ENCODE peak calls at places on chromosomes 3 and 15, in four cellular contexts. One of them, this sample, is unnamed.

GRCh38 chr3:194265505-194265892 is 85.6 kb downstream of the CPN2 start:
- DNase-seq in HepG2: no peak
- DNase-seq in WTC11: no peak
- DNase-seq in K562: no peak
- DNase-seq in this sample: no peak

GRCh38 chr15:45829336-45830153 is 194.7 kb downstream of the SQOR start:
- DNase-seq in HepG2: no peak
- DNase-seq in WTC11: peak
- DNase-seq in K562: no peak
- DNase-seq in this sample: no peak

GRCh38 chr15:94670436-94671034 is 439.2 kb downstream of the MCTP2 start:
- DNase-seq in HepG2: peak
- DNase-seq in WTC11: no peak
- DNase-seq in K562: peak
- DNase-seq in this sample: no peak

GRCh38 chr3:171457263-171458055 is 2.7 kb downstream of the TNIK start:
- DNase-seq in HepG2: no peak
- DNase-seq in WTC11: no peak
- DNase-seq in K562: no peak
- DNase-seq in this sample: no peak

GRCh38 chr3:169044341-169045113 is 619.0 kb downstream of the MECOM start:
- DNase-seq in HepG2: no peak
- DNase-seq in WTC11: no peak
- DNase-seq in K562: no peak
- DNase-seq in this sample: no peak

GRCh38 chr3:45145681-45146614 is at the start of gene CDCP1:
- DNase-seq in HepG2: no peak
- DNase-seq in WTC11: peak
- DNase-seq in K562: peak
- DNase-seq in this sample: no peak

GRCh38 chr3:34106879-34107278 is 308.4 kb downstream of the PDCD6IP start:
- DNase-seq in HepG2: no peak
- DNase-seq in WTC11: peak
- DNase-seq in K562: peak
- DNase-seq in this sample: peak

GRCh38 chr15:33737687-33738606 is 230.3 kb upstream of the CHRM5 start:
- DNase-seq in HepG2: peak
- DNase-seq in WTC11: peak
- DNase-seq in K562: peak
- DNase-seq in this sample: no peak

GRCh38 chr3:169505577-169506155 is 157.8 kb downstream of the MECOM start:
- DNase-seq in HepG2: peak
- DNase-seq in WTC11: peak
- DNase-seq in K562: peak
- DNase-seq in this sample: no peak

DNA sequence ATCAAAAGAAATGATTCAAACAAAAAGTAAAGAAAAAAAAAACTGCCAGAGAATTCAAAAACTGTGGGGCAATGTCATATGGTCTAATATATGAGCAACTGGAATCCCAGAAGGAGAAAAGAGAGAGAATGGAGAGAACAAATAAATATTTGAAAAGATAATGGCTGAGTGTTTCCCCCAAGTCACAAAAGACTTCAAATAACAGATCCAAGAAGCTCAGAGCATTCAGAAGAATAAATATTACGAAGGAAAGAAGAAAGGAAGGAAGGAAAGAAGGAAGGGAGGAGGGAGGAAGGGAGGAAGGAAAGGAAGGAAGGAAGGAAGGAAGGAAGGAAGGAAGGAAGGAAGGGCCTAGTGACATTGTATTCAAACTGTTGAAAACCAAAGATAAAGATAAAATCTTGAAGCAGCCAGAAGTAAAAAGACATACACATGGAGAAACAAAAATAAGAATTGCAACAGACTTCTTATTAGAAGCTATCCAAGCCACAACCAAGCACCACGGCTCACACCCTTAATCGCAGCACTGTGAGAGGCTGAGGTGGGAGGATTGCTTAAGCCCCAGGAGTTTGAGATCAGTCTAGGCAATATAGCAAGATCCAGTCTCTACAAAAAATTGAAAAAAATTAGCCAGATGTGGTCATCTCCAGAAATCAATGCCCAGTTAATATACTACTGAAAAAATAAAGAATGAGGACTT is 118.9 kb upstream of the IGSF10 start:
- DNase-seq in HepG2: no peak
- DNase-seq in WTC11: no peak
- DNase-seq in K562: peak
- DNase-seq in this sample: no peak
- TF ChIP-seq CREM in HepG2: no peak
- TF ChIP-seq CREM in WTC11: no peak
- TF ChIP-seq CREM in K562: no peak
- TF ChIP-seq CREM in this sample: no peak

GRCh38 chr3:63966871-63967270 is 54.7 kb upstream of the SCAANT1 start:
- DNase-seq in HepG2: no peak
- DNase-seq in WTC11: no peak
- DNase-seq in K562: no peak
- DNase-seq in this sample: no peak
- TF ChIP-seq CREM in HepG2: no peak
- TF ChIP-seq CREM in WTC11: no peak
- TF ChIP-seq CREM in K562: no peak
- TF ChIP-seq CREM in this sample: no peak

DNA sequence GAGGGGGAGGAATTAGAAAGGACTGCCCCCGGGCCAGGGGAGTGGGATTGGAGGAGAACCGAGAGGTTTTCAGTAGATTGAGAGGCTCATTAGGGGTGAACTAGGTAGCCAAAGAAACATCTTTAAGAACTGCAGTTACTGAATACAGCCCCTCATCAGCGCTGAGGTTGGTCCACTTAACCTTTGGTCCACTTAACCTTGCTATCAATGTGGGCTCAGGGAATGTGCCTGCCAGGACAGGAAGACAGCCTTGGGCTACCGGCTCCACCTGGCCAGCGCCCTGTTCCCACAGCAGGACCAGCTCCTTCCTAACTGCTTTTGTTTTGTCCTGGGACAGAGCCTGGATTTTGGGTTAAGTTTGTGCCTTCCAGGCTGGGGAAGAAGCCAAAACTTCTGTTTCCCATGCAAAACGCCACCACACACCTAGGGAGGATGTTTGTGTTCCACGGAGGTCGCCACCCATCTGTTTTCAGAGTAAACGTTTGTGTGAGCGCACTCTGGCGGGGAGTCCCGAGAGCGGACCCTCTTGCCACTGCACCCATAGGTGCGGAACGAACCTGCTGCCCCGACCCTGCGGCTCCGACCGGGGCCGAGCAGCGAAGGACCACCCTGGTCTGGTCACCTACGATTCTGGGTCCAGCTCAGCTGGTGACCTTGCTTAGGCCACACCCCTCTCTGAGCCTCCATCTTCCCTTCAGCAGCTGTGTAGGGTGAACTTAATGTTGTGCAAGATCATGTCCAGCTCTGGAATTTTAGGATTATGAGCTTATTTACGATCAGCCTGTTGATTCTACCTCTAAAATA is 107.4 kb downstream of the VGLL4 start:
- DNase-seq in HepG2: peak
- DNase-seq in WTC11: no peak
- DNase-seq in K562: peak
- DNase-seq in this sample: no peak
- TF ChIP-seq CREM in HepG2: no peak
- TF ChIP-seq CREM in WTC11: no peak
- TF ChIP-seq CREM in K562: no peak
- TF ChIP-seq CREM in this sample: no peak

DNA sequence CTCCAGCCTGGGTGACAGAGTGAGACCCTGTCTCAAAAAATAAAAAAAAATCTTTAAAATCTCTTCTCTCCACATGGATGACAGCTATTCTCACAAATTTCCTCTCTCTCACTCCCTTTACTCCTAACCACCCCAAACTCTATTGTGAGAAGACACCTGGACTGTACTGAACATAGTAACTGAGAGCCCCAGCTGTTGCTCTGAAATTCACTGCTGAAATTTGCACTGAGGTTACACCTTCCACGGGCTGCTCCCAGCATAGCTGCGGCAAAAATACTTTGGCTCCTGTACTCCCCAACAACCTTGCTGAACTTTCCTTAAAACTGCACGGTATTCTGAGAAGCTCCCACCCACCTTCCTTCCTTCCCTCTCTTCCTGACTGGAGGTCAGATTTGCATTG is 4.4 kb upstream of the PCCB start:
- DNase-seq in HepG2: no peak
- DNase-seq in WTC11: no peak
- DNase-seq in K562: no peak
- DNase-seq in this sample: no peak
- TF ChIP-seq CREM in HepG2: no peak
- TF ChIP-seq CREM in WTC11: no peak
- TF ChIP-seq CREM in K562: no peak
- TF ChIP-seq CREM in this sample: no peak

GRCh38 chr15:80613762-80614365 is 81.2 kb upstream of the ABHD17C start:
- DNase-seq in HepG2: no peak
- DNase-seq in WTC11: no peak
- DNase-seq in K562: no peak
- DNase-seq in this sample: no peak

GRCh38 chr15:80618666-80619481 is 76.2 kb upstream of the ABHD17C start:
- DNase-seq in HepG2: no peak
- DNase-seq in WTC11: no peak
- DNase-seq in K562: no peak
- DNase-seq in this sample: no peak

GRCh38 chr15:80615361-80615736 is 79.8 kb upstream of the ABHD17C start:
- DNase-seq in HepG2: no peak
- DNase-seq in WTC11: no peak
- DNase-seq in K562: no peak
- DNase-seq in this sample: no peak

GRCh38 chr15:80614711-80615360 is 80.3 kb upstream of the ABHD17C start:
- DNase-seq in HepG2: no peak
- DNase-seq in WTC11: no peak
- DNase-seq in K562: no peak
- DNase-seq in this sample: no peak

DNA sequence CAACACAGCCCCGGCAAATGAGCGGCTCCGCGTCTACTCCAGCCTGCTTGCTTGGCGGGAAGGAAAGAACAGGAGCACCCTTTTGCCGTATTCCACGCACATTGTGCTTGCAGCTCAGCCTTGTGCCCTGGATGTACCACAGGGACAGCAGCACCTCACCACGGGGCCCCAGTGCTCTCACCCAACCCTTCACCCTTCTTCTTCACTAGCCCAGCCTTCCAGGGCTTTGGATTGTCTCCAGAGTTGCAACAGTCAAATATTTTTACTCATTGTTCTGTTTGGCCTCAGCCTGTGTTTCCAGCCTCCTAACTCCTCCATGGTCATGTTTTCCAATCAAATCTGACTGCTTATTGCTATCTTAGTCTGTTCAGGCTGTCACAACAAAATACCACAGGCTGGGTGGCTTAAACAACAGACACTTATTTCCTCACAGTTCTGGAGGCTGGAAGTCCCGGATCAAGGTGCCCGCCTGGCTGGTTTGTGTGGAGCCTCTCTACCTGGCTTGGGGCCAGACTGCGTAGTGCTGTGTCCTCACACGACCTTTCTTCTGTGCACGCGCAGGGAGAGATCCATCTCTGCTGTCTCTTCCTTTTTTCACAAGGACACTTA is 79.2 kb upstream of the ABHD17C start:
- DNase-seq in HepG2: peak
- DNase-seq in WTC11: no peak
- DNase-seq in K562: peak
- DNase-seq in this sample: no peak
- TF ChIP-seq CREM in HepG2: peak
- TF ChIP-seq CREM in WTC11: no peak
- TF ChIP-seq CREM in K562: no peak
- TF ChIP-seq CREM in this sample: no peak

GRCh38 chr15:32096211-32096610 is 65.9 kb downstream of the CHRNA7 start:
- DNase-seq in HepG2: no peak
- DNase-seq in WTC11: no peak
- DNase-seq in K562: no peak
- DNase-seq in this sample: no peak

GRCh38 chr15:32100286-32100685 is 70.0 kb downstream of the CHRNA7 start:
- DNase-seq in HepG2: no peak
- DNase-seq in WTC11: no peak
- DNase-seq in K562: no peak
- DNase-seq in this sample: peak

GRCh38 chr15:32096867-32097266 is 66.6 kb downstream of the CHRNA7 start:
- DNase-seq in HepG2: no peak
- DNase-seq in WTC11: no peak
- DNase-seq in K562: no peak
- DNase-seq in this sample: no peak

GRCh38 chr15:32099097-32099496 is 68.8 kb downstream of the CHRNA7 start:
- DNase-seq in HepG2: no peak
- DNase-seq in WTC11: no peak
- DNase-seq in K562: no peak
- DNase-seq in this sample: no peak

DNA sequence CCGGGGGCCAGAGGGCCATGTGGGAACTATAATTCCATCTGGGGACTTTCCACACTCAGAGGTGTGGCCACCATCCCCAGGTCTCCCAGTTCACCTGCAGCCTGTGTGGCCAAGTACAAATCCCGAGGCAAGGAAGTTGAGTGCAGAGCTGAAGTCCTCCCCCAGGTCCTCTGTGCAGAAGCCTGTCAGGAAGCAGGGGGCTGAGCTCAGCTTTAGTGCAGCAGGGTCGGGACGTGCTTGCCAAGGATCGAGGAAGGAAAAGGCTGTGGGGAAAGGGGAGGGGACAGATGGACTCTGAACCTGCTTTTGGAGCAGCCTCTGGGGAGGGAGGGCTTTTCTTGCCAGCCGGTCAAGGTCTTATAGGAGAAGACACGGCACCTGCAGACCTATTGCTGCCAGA is 67.7 kb downstream of the CHRNA7 start:
- DNase-seq in HepG2: no peak
- DNase-seq in WTC11: no peak
- DNase-seq in K562: no peak
- DNase-seq in this sample: no peak
- TF ChIP-seq CREM in HepG2: no peak
- TF ChIP-seq CREM in WTC11: no peak
- TF ChIP-seq CREM in K562: no peak
- TF ChIP-seq CREM in this sample: no peak

GRCh38 chr3:175486255-175486654 is 627.1 kb downstream of the NAALADL2 start:
- DNase-seq in HepG2: no peak
- DNase-seq in WTC11: no peak
- DNase-seq in K562: no peak
- DNase-seq in this sample: peak
- TF ChIP-seq CREM in HepG2: no peak
- TF ChIP-seq CREM in WTC11: no peak
- TF ChIP-seq CREM in K562: no peak
- TF ChIP-seq CREM in this sample: peak

DNA sequence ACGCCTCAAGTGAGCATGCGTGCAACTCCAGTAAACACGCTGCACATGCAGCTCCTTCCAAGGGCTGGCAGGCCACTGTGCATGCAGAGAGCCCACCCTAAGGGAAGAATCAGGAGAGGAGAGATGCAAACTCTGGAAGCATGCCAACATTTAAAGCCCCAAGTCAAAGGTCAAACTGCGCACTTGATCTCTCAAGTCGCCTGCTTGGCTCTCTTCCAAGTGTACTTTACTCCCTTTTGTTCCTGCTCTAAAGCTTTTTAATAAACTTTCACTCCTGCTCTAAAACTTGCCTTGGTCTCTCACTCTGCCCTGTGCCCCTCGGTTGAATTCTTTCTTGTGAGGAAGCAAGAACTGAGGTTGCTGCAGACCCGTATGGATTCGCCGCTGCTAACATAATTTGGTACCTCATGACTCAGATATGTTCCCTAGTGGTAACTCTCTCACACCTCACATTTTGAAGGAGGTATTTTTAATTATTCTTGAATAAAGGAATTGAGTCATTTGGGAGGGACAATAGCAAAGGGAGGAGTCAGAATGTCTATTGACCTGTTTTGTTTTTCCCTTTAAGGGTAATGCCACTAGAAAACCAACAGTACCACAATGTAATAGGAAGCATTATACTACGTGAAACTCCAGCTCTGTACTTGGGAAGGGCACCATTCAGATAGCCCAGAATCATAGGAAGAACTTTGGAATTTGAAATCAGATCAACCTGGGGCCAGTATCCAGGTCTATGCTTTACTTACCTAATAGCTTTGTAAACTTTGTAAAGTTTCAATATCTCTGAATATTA is 19.6 kb upstream of the DGKG start:
- DNase-seq in HepG2: peak
- DNase-seq in WTC11: no peak
- DNase-seq in K562: no peak
- DNase-seq in this sample: no peak
- TF ChIP-seq CREM in HepG2: no peak
- TF ChIP-seq CREM in WTC11: no peak
- TF ChIP-seq CREM in K562: no peak
- TF ChIP-seq CREM in this sample: no peak

This sample was measured in GM12878.